ENCODE peak calls at places on chromosomes 7 and 10, in ten cellular contexts. C is fibroblast of pulmonary artery; K is EL; D is NCI-H1694 treated with DMSO at 0.1 percent for 48 hours; Z is stimulated activated naive CD4-positive, alpha-beta T cell; X is amygdala; I is AG09309; F is C1 segment of cervical spinal cord; A is GM03348; L is posterior cingulate gyrus. S is an unnamed sample.

GRCh38 chr10:14369881-14370280 is 39.2 kb upstream of the FRMD4A start:
- DNase-seq in C (no peak), K (no peak), D (no peak), Z (no peak), X (no peak), I (no peak), F (no peak), A (no peak), L (no peak), S (no peak)

GRCh38 chr10:18608581-18608980 is 42.8 kb downstream of the NSUN6 start:
- DNase-seq in C (no peak), K (no peak), D (no peak), Z (no peak), X (no peak), I (no peak), F (no peak), A (no peak), L (no peak), S (no peak)

GRCh38 chr7:144408116-144408515 is 4.6 kb upstream of the NOBOX start:
- DNase-seq in C (no peak), K (no peak), D (no peak), Z (no peak), X (no peak), I (no peak), F (no peak), A (no peak), L (no peak), S (no peak)

GRCh38 chr10:25682203-25682950 is 251.7 kb upstream of the MYO3A start:
- DNase-seq in C (peak), K (peak), D (no peak), Z (no peak), X (peak), I (no peak), F (no peak), A (peak), L (peak), S (peak)

GRCh38 chr10:113126506-113127192 is 176.6 kb downstream of the TCF7L2 start:
- DNase-seq in C (peak), K (peak), D (peak), Z (peak), X (peak), I (no peak), F (peak), A (peak), L (peak), S (peak)

GRCh38 chr10:101848894-101849351 is 5.3 kb upstream of the KCNIP2 start:
- DNase-seq in C (peak), K (no peak), D (no peak), Z (no peak), X (no peak), I (no peak), F (no peak), A (no peak), L (no peak), S (no peak)

GRCh38 chr10:122407375-122408125 is 33.0 kb downstream of the PLEKHA1 start:
- DNase-seq in C (no peak), K (no peak), D (no peak), Z (peak), X (peak), I (no peak), F (no peak), A (peak), L (no peak), S (no peak)

GRCh38 chr7:149799397-149800168 is 26.2 kb upstream of the ZNF467 start:
- DNase-seq in C (peak), K (no peak), D (peak), Z (peak), X (no peak), I (no peak), F (no peak), A (no peak), L (no peak), S (peak)

GRCh38 chr7:43508434-43508833 is 74.5 kb upstream of the STK17A start:
- DNase-seq in C (no peak), K (no peak), D (no peak), Z (no peak), X (no peak), I (no peak), F (no peak), A (no peak), L (no peak), S (no peak)